ENCODE peak calls at places on chromosome 22, in nine cellular contexts. Y is T-helper 9 cell; L is stimulated activated CD4-positive, alpha-beta T cell treated with anti-CD3 and anti-CD28 coated beads, Interleukin-2, amount 100 ng/mL, for 24 hours; C is iPS-NIHi11; R is tibial nerve; M is AG09309; Z is stimulated activated CD8-positive, alpha-beta memory T cell treated with anti-CD3 and anti-CD28 coated beads, Interleukin-15, amount 100 ng/mL, for 4 hours; I is kidney tubule cell; J is AG08396. H is an unnamed sample.

GRCh38 chr22:17199131-17199731 is 20.0 kb downstream of the ADA2 start:
- DNase-seq in Y (no peak), L (no peak), C (peak), R (no peak), M (no peak), Z (no peak), I (no peak), J (peak), H (peak)

GRCh38 chr22:30923168-30923900 is 45.2 kb downstream of the MORC2 start:
- DNase-seq in Y (no peak), L (no peak), C (no peak), R (no peak), M (no peak), Z (no peak), I (no peak), J (no peak), H (no peak)

GRCh38 chr22:33873186-33873585 is 47.1 kb downstream of the LARGE1 start:
- DNase-seq in Y (no peak), L (no peak), C (no peak), R (no peak), M (no peak), Z (no peak), I (no peak), J (no peak), H (no peak)

GRCh38 chr22:44025171-44026065 is 1.3 kb downstream of the PARVB start:
- DNase-seq in Y (no peak), L (no peak), C (no peak), R (no peak), M (no peak), Z (no peak), I (no peak), J (no peak), H (no peak)

GRCh38 chr22:44369916-44370804 is 57.4 kb upstream of the SHISAL1 start:
- DNase-seq in Y (no peak), L (no peak), C (no peak), R (no peak), M (no peak), Z (no peak), I (no peak), J (no peak), H (no peak)

GRCh38 chr22:39938509-39938908 is 21.7 kb upstream of the TMA7B start:
- DNase-seq in Y (no peak), L (peak), C (no peak), R (no peak), M (no peak), Z (no peak), I (no peak), J (no peak), H (no peak)

GRCh38 chr22:41197808-41198585 is 7.1 kb upstream of the L3MBTL2 start:
- DNase-seq in Y (peak), L (peak), C (no peak), R (no peak), M (no peak), Z (no peak), I (peak), J (no peak), H (no peak)

GRCh38 chr22:17436981-17437410 is 67.7 kb downstream of the CECR2 start:
- DNase-seq in Y (no peak), L (no peak), C (peak), R (no peak), M (no peak), Z (no peak), I (no peak), J (no peak), H (no peak)

GRCh38 chr22:42432020-42432596 is at the start of gene NFAM1:
- DNase-seq in Y (no peak), L (no peak), C (no peak), R (no peak), M (no peak), Z (no peak), I (no peak), J (no peak), H (no peak)

GRCh38 chr22:21106000-21106399 is 60.3 kb downstream of the LRRC74B start:
- DNase-seq in Y (no peak), L (no peak), C (no peak), R (no peak), M (no peak), Z (no peak), I (peak), J (no peak), H (no peak)

GRCh38 chr22:47111626-47112373 is 349.4 kb downstream of the TBC1D22A start:
- DNase-seq in Y (no peak), L (no peak), C (no peak), R (no peak), M (no peak), Z (no peak), I (no peak), J (no peak), H (peak)

GRCh38 chr22:37100589-37101127 is 8.9 kb downstream of the TMPRSS6 start:
- DNase-seq in Y (no peak), L (no peak), C (no peak), R (no peak), M (no peak), Z (no peak), I (no peak), J (no peak), H (no peak)

GRCh38 chr22:39422101-39422500 is 22.5 kb downstream of the TAB1 start:
- DNase-seq in Y (no peak), L (no peak), C (no peak), R (no peak), M (no peak), Z (no peak), I (no peak), J (no peak), H (no peak)

GRCh38 chr22:42976131-42976530 is 38.8 kb downstream of the PACSIN2 start:
- DNase-seq in Y (no peak), L (no peak), C (no peak), R (no peak), M (no peak), Z (no peak), I (no peak), J (no peak), H (no peak)

GRCh38 chr22:37740455-37741311 is 43.8 kb downstream of the TRIOBP start:
- DNase-seq in Y (no peak), L (no peak), C (no peak), R (no peak), M (no peak), Z (no peak), I (no peak), J (no peak), H (no peak)

GRCh38 chr22:39459681-39460080 is 2.9 kb downstream of the MGAT3 start:
- DNase-seq in Y (no peak), L (no peak), C (no peak), R (no peak), M (no peak), Z (no peak), I (no peak), J (no peak), H (no peak)

GRCh38 chr22:35205956-35206355 is 51.3 kb upstream of the HMGXB4 start:
- DNase-seq in Y (no peak), L (no peak), C (no peak), R (no peak), M (no peak), Z (no peak), I (peak), J (peak), H (peak)

GRCh38 chr22:36641902-36642640 is 61.5 kb downstream of the CACNG2 start:
- DNase-seq in Y (no peak), L (no peak), C (no peak), R (no peak), M (peak), Z (no peak), I (peak), J (no peak), H (no peak)

GRCh38 chr22:49997221-49997599 is 15.4 kb downstream of the IL17REL start:
- DNase-seq in Y (no peak), L (no peak), C (no peak), R (no peak), M (no peak), Z (no peak), I (peak), J (no peak), H (no peak)

GRCh38 chr22:25955323-25955722 is 213.3 kb downstream of the MYO18B start:
- DNase-seq in Y (no peak), L (no peak), C (peak), R (no peak), M (no peak), Z (no peak), I (no peak), J (no peak), H (no peak)

GRCh38 chr22:30265851-30266444 is 703 bp downstream of the OSM start:
- DNase-seq in Y (peak), L (peak), C (no peak), R (no peak), M (no peak), Z (peak), I (no peak), J (no peak), H (no peak)

GRCh38 chr22:35838849-35839646 is 121.4 kb downstream of the APOL5 start:
- DNase-seq in Y (no peak), L (no peak), C (peak), R (peak), M (peak), Z (no peak), I (peak), J (peak), H (peak)

GRCh38 chr22:47295982-47296381 is 533.5 kb downstream of the TBC1D22A start:
- DNase-seq in Y (no peak), L (no peak), C (no peak), R (no peak), M (no peak), Z (no peak), I (no peak), J (no peak), H (no peak)

GRCh38 chr22:44463151-44463550 is 34.9 kb downstream of the RTL6 start:
- DNase-seq in Y (no peak), L (no peak), C (no peak), R (no peak), M (no peak), Z (no peak), I (no peak), J (no peak), H (no peak)

GRCh38 chr22:38139901-38140300 is 29.4 kb upstream of the BAIAP2L2 start:
- DNase-seq in Y (no peak), L (no peak), C (no peak), R (no peak), M (no peak), Z (no peak), I (no peak), J (no peak), H (no peak)

GRCh38 chr22:49925525-49926128 is 7.2 kb downstream of the CRELD2 start:
- DNase-seq in Y (peak), L (peak), C (no peak), R (no peak), M (no peak), Z (peak), I (no peak), J (no peak), H (no peak)

GRCh38 chr22:37973271-37974170 is 10.8 kb downstream of the SOX10 start:
- DNase-seq in Y (no peak), L (no peak), C (no peak), R (no peak), M (no peak), Z (no peak), I (no peak), J (no peak), H (no peak)

GRCh38 chr22:24997023-24997422 is 44.5 kb downstream of the KIAA1671 start:
- DNase-seq in Y (no peak), L (no peak), C (no peak), R (no peak), M (no peak), Z (no peak), I (no peak), J (no peak), H (no peak)

GRCh38 chr22:24186892-24187670 is 5.8 kb downstream of the SUSD2 start:
- DNase-seq in Y (no peak), L (no peak), C (no peak), R (no peak), M (no peak), Z (no peak), I (no peak), J (no peak), H (no peak)

GRCh38 chr22:30306629-30307016 is 17.3 kb upstream of the CASTOR1 start:
- DNase-seq in Y (no peak), L (no peak), C (no peak), R (no peak), M (no peak), Z (no peak), I (no peak), J (no peak), H (no peak)

GRCh38 chr22:17098379-17098819 is 13.6 kb downstream of the IL17RA start:
- DNase-seq in Y (no peak), L (peak), C (no peak), R (no peak), M (no peak), Z (no peak), I (no peak), J (no peak), H (no peak)